ENCODE peak calls at places on chromosomes 4 and X, in four cellular contexts. One of them, this sample, is unnamed.

GRCh38 chr4:139696491-139696890 is 30.9 kb downstream of the MGST2 start:
- DNase-seq in mucosa of descending colon: no peak
- DNase-seq in neural crest cell: no peak
- DNase-seq in tibial nerve: no peak
- DNase-seq in this sample: no peak

GRCh38 chrX:72042860-72043248 is 88.9 kb downstream of the RTL5 start:
- DNase-seq in neural crest cell: no peak
- DNase-seq in tibial nerve: no peak
- DNase-seq in mucosa of descending colon: no peak
- DNase-seq in this sample: no peak

GRCh38 chrX:131985526-131986049 is 37.5 kb upstream of the STK26 start:
- DNase-seq in mucosa of descending colon: no peak
- DNase-seq in tibial nerve: no peak
- DNase-seq in neural crest cell: no peak
- DNase-seq in this sample: no peak

GRCh38 chr4:94463771-94464170 is 12.0 kb downstream of the PDLIM5 start:
- DNase-seq in mucosa of descending colon: no peak
- DNase-seq in neural crest cell: no peak
- DNase-seq in tibial nerve: no peak
- DNase-seq in this sample: no peak

GRCh38 chrX:152989292-152989658 is 4.6 kb downstream of the PNMA5 start:
- DNase-seq in neural crest cell: no peak
- DNase-seq in tibial nerve: no peak
- DNase-seq in mucosa of descending colon: no peak
- DNase-seq in this sample: peak; percentile 61

GRCh38 chr4:126888968-126889367 is 743.8 kb upstream of the INTU start:
- DNase-seq in neural crest cell: no peak
- DNase-seq in tibial nerve: no peak
- DNase-seq in mucosa of descending colon: no peak
- DNase-seq in this sample: no peak

GRCh38 chrX:139077303-139078131 is 366.0 kb upstream of the FGF13 start:
- DNase-seq in tibial nerve: no peak
- DNase-seq in neural crest cell: no peak
- DNase-seq in mucosa of descending colon: no peak
- DNase-seq in this sample: no peak

GRCh38 chr4:25792200-25792791 is 70.5 kb downstream of the SEL1L3 start:
- DNase-seq in mucosa of descending colon: peak; percentile 56
- DNase-seq in tibial nerve: no peak
- DNase-seq in neural crest cell: peak; percentile 20
- DNase-seq in this sample: no peak

GRCh38 chrX:109600114-109600710 is 24.8 kb downstream of the KCNE5 start:
- DNase-seq in mucosa of descending colon: no peak
- DNase-seq in neural crest cell: peak; percentile 7
- DNase-seq in tibial nerve: no peak
- DNase-seq in this sample: peak; percentile 6

GRCh38 chrX:131874300-131874699 is 148.8 kb upstream of the STK26 start:
- DNase-seq in mucosa of descending colon: no peak
- DNase-seq in neural crest cell: no peak
- DNase-seq in tibial nerve: no peak
- DNase-seq in this sample: no peak

GRCh38 chr4:138796761-138797160 is 218.8 kb upstream of the NOCT start:
- DNase-seq in neural crest cell: no peak
- DNase-seq in tibial nerve: no peak
- DNase-seq in mucosa of descending colon: no peak
- DNase-seq in this sample: no peak

DNA sequence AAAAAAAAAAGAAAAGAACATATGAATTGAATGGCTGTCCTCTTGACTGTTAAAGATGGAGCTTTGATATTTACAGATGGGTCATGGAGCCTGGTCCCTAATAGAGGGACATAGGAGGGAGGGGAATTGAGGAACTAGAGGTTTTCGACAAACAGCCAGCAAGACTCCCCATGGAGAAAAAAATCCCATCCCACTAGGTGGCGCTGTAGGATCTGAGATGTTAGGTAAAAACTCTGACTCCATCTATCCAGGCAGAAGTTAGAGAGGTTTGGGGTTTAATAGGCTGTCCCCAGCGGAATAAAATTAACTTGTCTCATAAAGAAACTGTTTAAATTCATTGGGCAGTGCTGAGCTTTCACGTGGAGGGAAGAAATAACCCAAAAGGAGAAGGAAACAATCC is 45.9 kb downstream of the HMGB2 start:
- DNase-seq in mucosa of descending colon: no peak
- DNase-seq in tibial nerve: peak; percentile 82
- DNase-seq in neural crest cell: peak; percentile 65
- DNase-seq in this sample: peak; percentile 59
- TF ChIP-seq CTCF in mucosa of descending colon: no peak
- TF ChIP-seq CTCF in tibial nerve: no peak
- TF ChIP-seq CTCF in neural crest cell: peak; percentile 64
- TF ChIP-seq CTCF in this sample: peak; percentile 41

DNA sequence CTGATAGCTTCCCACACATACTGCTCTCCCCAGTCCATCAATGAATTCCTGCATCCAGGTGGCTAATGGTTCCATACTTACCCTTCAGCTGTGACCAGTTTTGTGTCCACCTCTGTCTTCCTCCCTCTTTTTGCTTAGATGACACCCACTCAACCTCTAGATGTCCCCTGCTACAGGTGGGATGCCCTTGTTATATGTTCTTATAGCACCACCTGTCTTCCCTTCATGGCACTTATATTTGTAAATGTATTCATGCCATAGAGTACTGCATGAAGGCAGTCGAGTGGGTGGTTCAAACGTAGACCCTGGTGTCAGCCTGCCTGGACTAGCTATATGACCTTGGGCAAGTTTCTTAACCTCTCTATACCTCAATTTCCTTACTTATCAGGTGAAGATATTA is 6.5 kb upstream of the USP46 start:
- DNase-seq in mucosa of descending colon: no peak
- DNase-seq in tibial nerve: no peak
- DNase-seq in neural crest cell: no peak
- DNase-seq in this sample: peak; percentile 43
- TF ChIP-seq CTCF in mucosa of descending colon: no peak
- TF ChIP-seq CTCF in tibial nerve: no peak
- TF ChIP-seq CTCF in neural crest cell: no peak
- TF ChIP-seq CTCF in this sample: peak; percentile 43

GRCh38 chrX:57286507-57287251 is at the start of gene FAAH2:
- DNase-seq in tibial nerve: no peak
- DNase-seq in neural crest cell: no peak
- DNase-seq in mucosa of descending colon: peak; percentile 73
- DNase-seq in this sample: peak; percentile 24
- TF ChIP-seq CTCF in tibial nerve: no peak
- TF ChIP-seq CTCF in neural crest cell: no peak
- TF ChIP-seq CTCF in mucosa of descending colon: no peak
- TF ChIP-seq CTCF in this sample: no peak

GRCh38 chrX:7146703-7147430 is 645 bp upstream of the STS start:
- DNase-seq in mucosa of descending colon: no peak
- DNase-seq in tibial nerve: peak; percentile 5
- DNase-seq in neural crest cell: no peak
- DNase-seq in this sample: peak; percentile 29

GRCh38 chrX:7147431-7147977 is at the start of gene STS:
- DNase-seq in tibial nerve: peak; percentile 4
- DNase-seq in mucosa of descending colon: peak; percentile 62
- DNase-seq in neural crest cell: peak; percentile 39
- DNase-seq in this sample: no peak

GRCh38 chrX:7146026-7146702 is 1.3 kb upstream of the STS start:
- DNase-seq in neural crest cell: no peak
- DNase-seq in mucosa of descending colon: no peak
- DNase-seq in tibial nerve: no peak
- DNase-seq in this sample: no peak

GRCh38 chrX:7149421-7149820 is 1.5 kb upstream of the PUDP start:
- DNase-seq in neural crest cell: no peak
- DNase-seq in mucosa of descending colon: no peak
- DNase-seq in tibial nerve: no peak
- DNase-seq in this sample: peak; percentile 32

DNA sequence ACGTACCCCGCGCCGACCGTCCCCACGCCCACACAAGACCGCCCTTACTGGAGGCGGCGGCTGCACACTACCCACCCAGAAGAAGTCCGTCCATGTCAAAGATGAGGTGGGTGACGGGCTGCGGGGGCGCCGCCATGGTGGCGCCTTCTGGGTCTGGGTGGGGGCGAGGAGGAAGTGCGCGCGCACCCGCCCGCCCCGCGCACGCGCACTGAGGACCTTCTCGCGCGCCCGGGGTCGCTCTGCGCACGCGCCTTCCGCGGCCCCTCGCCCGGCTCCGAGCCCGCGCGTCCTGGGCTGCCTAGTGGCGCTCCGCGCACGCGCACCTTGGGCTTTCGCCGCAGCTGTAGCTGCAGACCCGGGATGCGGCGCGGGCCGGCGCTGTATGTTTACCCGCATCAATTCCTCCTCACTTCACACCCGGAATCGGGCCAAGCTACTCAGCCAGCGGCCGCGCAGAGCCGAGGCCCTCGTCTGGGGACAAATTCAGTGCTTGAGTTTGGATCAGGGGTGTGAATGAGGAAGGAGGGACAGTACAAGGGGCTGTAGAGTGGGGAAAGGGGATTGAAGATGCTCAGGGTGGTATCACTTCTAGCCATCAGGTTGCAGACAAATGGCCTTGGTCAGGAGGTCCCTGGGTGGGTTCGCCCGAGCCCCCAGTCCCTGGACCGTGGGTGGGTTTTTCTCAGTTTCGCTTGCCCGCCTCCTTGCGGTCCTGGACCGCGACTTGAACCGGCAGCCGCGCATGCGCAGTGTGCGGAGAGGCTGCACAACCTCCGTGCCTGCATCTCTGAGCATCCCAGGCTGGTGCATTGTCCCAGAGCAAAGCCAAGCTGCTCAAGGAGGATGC is at the start of gene PUDP:
- DNase-seq in neural crest cell: peak; percentile 85
- DNase-seq in mucosa of descending colon: peak; percentile 89
- DNase-seq in tibial nerve: peak; percentile 51
- DNase-seq in this sample: peak; percentile 94
- TF ChIP-seq CTCF in neural crest cell: peak; percentile 46
- TF ChIP-seq CTCF in mucosa of descending colon: no peak
- TF ChIP-seq CTCF in tibial nerve: peak; percentile 74
- TF ChIP-seq CTCF in this sample: peak; percentile 38

GRCh38 chr4:171650543-171650942 is 162.7 kb upstream of the GALNTL6 start:
- DNase-seq in mucosa of descending colon: no peak
- DNase-seq in neural crest cell: peak; percentile 20
- DNase-seq in tibial nerve: no peak
- DNase-seq in this sample: peak; percentile 44
- TF ChIP-seq CTCF in mucosa of descending colon: no peak
- TF ChIP-seq CTCF in neural crest cell: no peak
- TF ChIP-seq CTCF in tibial nerve: no peak
- TF ChIP-seq CTCF in this sample: no peak

DNA sequence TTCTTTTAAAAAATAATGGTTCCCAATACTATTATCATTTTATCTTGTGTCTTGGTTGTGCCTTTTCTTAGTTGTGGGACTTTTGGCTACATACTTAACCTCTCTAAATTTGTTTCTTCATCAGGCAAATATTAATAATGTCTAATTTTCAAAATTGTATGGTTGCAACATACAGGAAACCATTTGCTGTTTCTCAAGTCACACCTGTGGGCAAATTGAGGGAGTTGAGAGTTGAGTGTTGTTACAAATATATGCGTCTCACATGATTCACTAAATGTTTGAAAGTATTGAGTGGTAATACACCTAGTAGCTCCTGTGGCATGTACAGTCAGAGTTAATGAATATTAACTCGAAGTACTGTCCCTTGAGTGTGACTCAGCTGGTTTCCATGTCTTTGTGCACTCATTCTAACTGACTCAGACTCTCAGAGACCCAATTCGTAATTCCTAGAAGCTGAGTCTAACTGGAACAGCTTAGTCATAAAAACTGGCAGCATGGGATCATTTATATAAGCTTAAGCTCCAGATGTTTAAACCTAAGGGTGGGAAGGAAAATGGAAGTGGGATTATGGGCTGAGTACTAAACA is 802.4 kb downstream of the TRIML1 start:
- DNase-seq in tibial nerve: no peak
- DNase-seq in neural crest cell: no peak
- DNase-seq in mucosa of descending colon: no peak
- DNase-seq in this sample: no peak
- TF ChIP-seq CTCF in tibial nerve: no peak
- TF ChIP-seq CTCF in neural crest cell: no peak
- TF ChIP-seq CTCF in mucosa of descending colon: no peak
- TF ChIP-seq CTCF in this sample: no peak

This sample was measured in GM13976.